ENCODE peak calls at places on chromosomes 4 and X, in four cellular contexts. A is transverse colon, Y is neural crest cell, D is testis. R is an unnamed sample.
A peak's percentile ranks its signal among the peaks of the same experiment; 100 is the strongest.

GRCh38 chrX:148940411-148940996 is 440.1 kb downstream of the AFF2 start:
- DNase-seq in A (no peak), Y (no peak), D (no peak), R (no peak)

GRCh38 chr4:184396570-184397515 is 77.5 kb downstream of the IRF2 start:
- DNase-seq in A (no peak), Y (no peak), D (no peak), R (no peak)

GRCh38 chr4:73070072-73070385 is 513 bp upstream of the COX18 start:
- DNase-seq in A (no peak), Y (no peak), D (no peak), R (no peak)

GRCh38 chr4:162154862-162155540 is 8.8 kb downstream of the FSTL5 start:
- DNase-seq in A (no peak), Y (no peak), D (no peak), R (no peak)

GRCh38 chr4:167452922-167453321 is 218.6 kb upstream of the SPOCK3 start:
- DNase-seq in A (no peak), Y (no peak), D (no peak), R (no peak)

GRCh38 chrX:38870386-38870895 is 69.2 kb downstream of the MID1IP1 start:
- DNase-seq in A (no peak), Y (no peak), D (no peak), R (no peak)

GRCh38 chr4:7744131-7744804 is 195.4 kb downstream of the AFAP1 start:
- DNase-seq in A (no peak), Y (no peak), D (no peak), R (no peak)

GRCh38 chr4:177227636-177228035 is 82.0 kb upstream of the NEIL3 start:
- DNase-seq in A (no peak), Y (no peak), D (no peak), R (no peak)

GRCh38 chr4:70613182-70613892 is 15.2 kb upstream of the ENAM start:
- DNase-seq in A (no peak), Y (no peak), D (no peak), R (no peak)

GRCh38 chrX:100447563-100448397 is 37.7 kb upstream of the PCDH19 start:
- DNase-seq in A (peak; percentile 38), Y (peak; percentile 59), D (peak; percentile 53), R (no peak)

GRCh38 chr4:137997496-137997895 is 244.7 kb downstream of the SLC7A11 start:
- DNase-seq in A (no peak), Y (no peak), D (no peak), R (no peak)

GRCh38 chr4:38785901-38786402 is 3.2 kb upstream of the TLR10 start:
- DNase-seq in A (no peak), Y (no peak), D (no peak), R (no peak)

GRCh38 chr4:1177274-1178141 is 5.1 kb upstream of the SPON2 start:
- DNase-seq in A (peak; percentile 67), Y (no peak), D (no peak), R (no peak)

GRCh38 chrX:136850441-136851175 is 29.9 kb downstream of the RBMX start:
- DNase-seq in A (no peak), Y (no peak), D (no peak), R (no peak)

GRCh38 chrX:97842468-97843199 is 958.9 kb downstream of the RPA4 start:
- DNase-seq in A (no peak), Y (no peak), D (no peak), R (no peak)

GRCh38 chr4:113603926-113604325 is 157.6 kb downstream of the CAMK2D start:
- DNase-seq in A (no peak), Y (no peak), D (no peak), R (no peak)

GRCh38 chrX:129493643-129494042 is 29.6 kb downstream of the SMARCA1 start:
- DNase-seq in A (no peak), Y (no peak), D (no peak), R (no peak)

GRCh38 chrX:25020391-25021131 is 4.8 kb upstream of the ARX start:
- DNase-seq in A (no peak), Y (peak; percentile 70), D (no peak), R (no peak)

GRCh38 chr4:145536044-145536443 is 54.4 kb downstream of the SMAD1 start:
- DNase-seq in A (no peak), Y (no peak), D (no peak), R (no peak)

GRCh38 chr4:53688186-53688790 is 97.0 kb upstream of the LNX1 start:
- DNase-seq in A (no peak), Y (no peak), D (no peak), R (no peak)

GRCh38 chrX:48530736-48531135 is 8.8 kb upstream of the TBC1D25 start:
- DNase-seq in A (no peak), Y (no peak), D (no peak), R (no peak)

DNA sequence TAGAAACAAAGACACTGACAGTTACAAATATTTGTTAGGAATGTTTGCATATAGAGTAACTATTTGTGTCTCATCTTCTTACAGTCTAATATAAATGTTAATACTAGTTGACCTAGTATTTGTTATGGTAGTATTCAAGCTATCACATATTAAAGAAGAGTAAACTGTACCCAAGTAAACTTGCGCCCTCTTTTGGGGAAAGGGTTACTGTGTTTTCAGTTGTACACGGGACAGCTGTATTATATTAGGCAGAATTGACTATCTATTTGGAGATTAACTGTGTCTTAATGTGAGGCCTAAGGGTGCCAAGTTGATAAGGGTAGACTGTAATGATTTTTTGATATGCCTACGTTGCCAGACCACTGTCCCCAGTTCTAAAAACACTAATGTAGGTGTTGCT is 172.9 kb upstream of the CXCL13 start:
- DNase-seq in A (no peak), Y (no peak), D (no peak), R (no peak)
- TF ChIP-seq CTCF in A (no peak), Y (peak; percentile 18), D (no peak), R (no peak)

DNA sequence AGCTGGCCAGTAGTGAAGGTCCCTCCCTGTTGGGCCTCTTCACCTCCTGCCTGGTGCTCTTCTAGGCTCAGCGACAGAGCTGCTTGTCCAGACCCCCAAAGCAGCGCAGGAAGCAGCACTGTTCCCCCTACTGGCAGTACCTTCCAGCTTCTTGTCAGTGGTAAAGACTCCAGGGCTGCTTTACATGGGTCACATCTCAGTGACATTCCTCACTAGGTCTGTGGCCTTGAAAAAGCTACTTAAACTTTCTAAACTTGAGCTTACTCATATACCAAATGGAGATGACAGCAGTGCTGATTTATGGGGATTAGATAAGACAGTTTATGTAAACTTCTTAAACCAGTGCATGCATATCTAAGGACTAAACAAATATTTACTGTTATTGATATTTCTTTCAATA is 117.3 kb downstream of the FAT4 start:
- DNase-seq in A (no peak), Y (no peak), D (no peak), R (no peak)
- TF ChIP-seq CTCF in A (no peak), Y (no peak), D (no peak), R (no peak)

GRCh38 chrX:68646421-68646820 is 1.0 kb upstream of the STARD8 start:
- DNase-seq in A (no peak), Y (no peak), D (no peak), R (no peak)

GRCh38 chrX:68652327-68652930 is 5.0 kb downstream of the STARD8 start:
- DNase-seq in A (no peak), Y (no peak), D (no peak), R (no peak)

GRCh38 chrX:68648960-68649359 is 1.5 kb downstream of the STARD8 start:
- DNase-seq in A (no peak), Y (no peak), D (no peak), R (no peak)

GRCh38 chrX:68650491-68650890 is 3.0 kb downstream of the STARD8 start:
- DNase-seq in A (no peak), Y (no peak), D (no peak), R (no peak)

GRCh38 chrX:68647156-68647957 is at the start of gene STARD8:
- DNase-seq in A (no peak), Y (peak; percentile 12), D (peak; percentile 16), R (no peak)
- TF ChIP-seq CTCF in A (no peak), Y (no peak), D (no peak), R (no peak)

DNA sequence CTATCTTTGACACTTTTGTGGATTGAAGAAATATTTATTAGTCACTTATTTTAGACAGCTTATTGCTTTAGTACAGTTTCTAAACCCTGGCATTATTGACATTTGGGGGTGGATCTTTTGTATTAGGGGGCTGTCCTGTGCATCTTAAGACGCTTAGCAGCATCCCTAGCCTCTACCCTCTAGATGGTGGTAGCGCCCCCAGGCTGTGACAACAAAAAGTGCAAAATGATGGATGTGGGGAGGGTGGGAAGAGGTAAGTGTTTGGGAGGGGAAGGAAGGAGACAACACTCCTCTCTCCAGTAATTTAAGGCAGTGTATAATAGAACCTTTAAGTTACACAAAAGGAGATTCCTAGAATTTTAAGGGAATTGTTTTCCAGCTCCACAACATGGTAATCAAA is 1210.6 kb downstream of the C4orf33 start:
- DNase-seq in A (no peak), Y (no peak), D (no peak), R (no peak)
- TF ChIP-seq CTCF in A (no peak), Y (no peak), D (no peak), R (no peak)

DNA sequence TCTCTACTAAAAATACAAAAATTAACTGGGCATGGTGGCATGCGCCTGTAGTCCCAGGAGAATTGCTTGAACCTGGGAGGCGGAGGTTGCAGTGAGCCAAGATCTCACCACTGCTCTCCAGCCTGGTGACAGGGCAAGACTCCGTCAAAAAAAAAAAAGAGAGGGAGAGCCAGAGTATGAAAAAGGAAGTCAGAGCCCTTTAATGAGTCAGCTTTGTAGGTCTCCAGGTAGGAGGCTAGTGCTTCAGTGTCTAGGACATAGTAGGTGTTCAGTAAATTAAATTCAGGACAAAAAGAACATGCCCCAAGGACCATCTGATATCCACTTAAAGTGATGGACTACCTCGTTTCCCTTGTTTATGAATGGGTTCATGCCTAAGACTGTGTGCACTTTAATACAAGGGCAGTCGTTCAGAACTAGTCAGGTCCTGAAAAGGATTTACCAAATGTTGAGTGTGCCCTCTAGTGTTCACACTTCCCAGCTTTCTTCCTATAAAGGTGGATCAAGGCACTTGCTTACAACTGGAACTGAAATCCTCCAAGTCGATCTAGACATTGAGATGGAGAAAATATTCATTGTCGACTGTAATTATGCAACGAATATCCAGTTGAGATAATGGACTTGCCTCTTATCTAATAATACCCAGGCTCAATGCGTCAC is 29.0 kb downstream of the F9 start:
- DNase-seq in A (peak; percentile 10), Y (peak; percentile 48), D (peak; percentile 69), R (no peak)
- TF ChIP-seq CTCF in A (peak; percentile 35), Y (peak; percentile 83), D (peak; percentile 50), R (no peak)

R was measured in activated B cell treated with CpG ODN at 0.5 μM for 24 hours.